ENCODE peak calls at places on chromosomes 2 and 18, in ten cellular contexts. N, X, M, Q, Z, L, D, H, O and U are unnamed samples.

GRCh38 chr2:157420771-157421323 is 23.0 kb downstream of the CYTIP start:
- DNase-seq in O (no peak), Z (peak; percentile 52), Q (peak; percentile 19), N (no peak), M (no peak), H (no peak), D (no peak), L (no peak), X (peak; percentile 2), U (no peak)

GRCh38 chr2:140392824-140393223 is 1612.6 kb upstream of the NXPH2 start:
- DNase-seq in X (peak; percentile 72), O (no peak), M (peak; percentile 57), Z (no peak), L (no peak), D (no peak), N (no peak), Q (no peak), H (no peak), U (no peak)

GRCh38 chr2:898319-898718 is 52.3 kb upstream of the SNTG2 start:
- DNase-seq in O (no peak), L (no peak), M (no peak), X (peak; percentile 37), Z (no peak), D (peak; percentile 83), H (no peak), Q (no peak), N (no peak), U (no peak)

GRCh38 chr2:232937278-232937906 is 67.3 kb downstream of the SNORC start:
- DNase-seq in L (no peak), M (peak; percentile 60), N (peak; percentile 55), Z (no peak), O (no peak), D (no peak), Q (no peak), H (no peak), X (peak; percentile 70), U (no peak)

GRCh38 chr2:102041351-102041750 is 49.6 kb downstream of the IL1R2 start:
- DNase-seq in L (peak; percentile 77), N (no peak), X (peak; percentile 90), D (no peak), Q (no peak), H (no peak), Z (no peak), O (no peak), M (no peak), U (no peak)

GRCh38 chr2:18387479-18388206 is 172.8 kb downstream of the RDH14 start:
- DNase-seq in H (peak; percentile 78), M (peak; percentile 81), X (peak; percentile 89), O (peak; percentile 64), Z (peak; percentile 60), Q (peak; percentile 56), L (peak; percentile 88), D (peak; percentile 95), N (peak; percentile 54), U (peak; percentile 56)

GRCh38 chr18:63477972-63478371 is 1.2 kb downstream of the SERPINB5 start:
- DNase-seq in X (no peak), Z (no peak), Q (no peak), O (no peak), M (no peak), H (no peak), L (no peak), N (no peak), D (peak; percentile 62), U (no peak)

GRCh38 chr2:23478933-23479683 is 94.1 kb downstream of the KLHL29 start:
- DNase-seq in L (no peak), O (no peak), N (no peak), X (no peak), D (peak; percentile 60), Q (no peak), H (no peak), Z (no peak), M (no peak), U (no peak)

GRCh38 chr18:57585421-57585820 is 1.1 kb downstream of the FECH start:
- DNase-seq in X (no peak), L (no peak), H (no peak), N (no peak), M (no peak), Q (no peak), O (no peak), D (no peak), Z (no peak), U (no peak)

GRCh38 chr18:77124452-77124922 is 8.1 kb downstream of the MBP start:
- DNase-seq in O (no peak), N (no peak), X (no peak), Z (no peak), Q (peak; percentile 75), H (no peak), M (no peak), L (no peak), D (no peak), U (peak; percentile 67)

GRCh38 chr2:167900435-167900834 is 347.0 kb downstream of the STK39 start:
- DNase-seq in Q (no peak), M (no peak), N (no peak), H (no peak), D (no peak), O (no peak), L (no peak), Z (no peak), X (no peak), U (no peak)
- TF ChIP-seq CTCF in Q (no peak), M (no peak), N (no peak), H (no peak), D (no peak), O (no peak), L (no peak), Z (no peak), X (no peak), U (no peak)

DNA sequence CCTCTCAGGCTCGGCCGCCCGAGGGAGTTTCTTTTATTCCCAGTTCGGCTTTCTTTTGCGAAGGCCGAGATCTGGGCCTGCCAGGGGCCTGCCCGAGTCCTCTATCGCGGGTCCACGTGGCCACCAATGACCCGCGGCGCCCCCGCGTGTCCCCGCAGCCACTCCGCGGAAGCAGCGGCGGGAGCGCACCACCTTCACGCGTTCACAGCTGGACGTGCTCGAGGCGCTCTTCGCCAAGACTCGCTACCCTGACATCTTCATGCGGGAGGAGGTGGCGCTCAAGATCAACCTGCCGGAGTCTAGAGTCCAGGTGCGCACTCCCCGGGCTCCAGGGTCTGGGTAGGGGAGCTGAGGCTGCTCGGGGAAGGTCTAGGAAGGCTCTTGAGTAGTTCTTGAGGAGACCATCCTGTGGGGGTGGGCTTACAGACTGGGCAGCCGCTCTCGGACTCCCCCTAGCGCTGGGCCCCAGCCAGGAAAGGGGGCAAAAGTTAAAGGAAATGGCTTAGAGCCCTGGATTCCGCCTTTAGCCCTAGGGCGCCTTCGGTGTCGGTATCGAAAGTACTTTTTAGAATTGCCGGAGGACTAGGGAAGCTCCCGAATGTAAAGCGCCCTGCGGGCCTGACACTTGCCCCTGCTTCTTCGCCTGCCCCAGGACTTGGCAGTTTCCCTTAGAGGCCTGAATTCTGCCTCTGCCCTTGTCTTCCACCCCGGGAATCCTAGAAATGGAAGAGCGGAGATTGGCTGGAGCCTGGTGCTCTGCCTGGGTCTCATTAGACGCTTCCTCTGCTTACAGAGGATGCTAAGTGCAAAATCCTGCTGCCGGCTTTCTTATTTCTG is 3.5 kb downstream of the OTX1 start:
- DNase-seq in O (no peak), D (peak; percentile 95), M (no peak), X (no peak), L (no peak), N (no peak), Z (no peak), H (no peak), Q (peak; percentile 71), U (peak; percentile 66)
- TF ChIP-seq CTCF in O (no peak), D (peak; percentile 89), M (peak; percentile 68), X (peak; percentile 45), L (no peak), N (no peak), Z (peak; percentile 30), H (no peak), Q (peak; percentile 55), U (peak; percentile 58)

GRCh38 chr2:199602271-199602895 is 144.6 kb upstream of the SATB2 start:
- DNase-seq in H (no peak), M (no peak), Z (no peak), O (no peak), X (peak; percentile 7), Q (no peak), D (peak; percentile 77), N (peak; percentile 6), L (no peak), U (no peak)

GRCh38 chr2:199594443-199594842 is 136.7 kb upstream of the SATB2 start:
- DNase-seq in D (no peak), M (no peak), X (no peak), L (no peak), Q (no peak), N (no peak), Z (no peak), O (no peak), H (no peak), U (no peak)

DNA sequence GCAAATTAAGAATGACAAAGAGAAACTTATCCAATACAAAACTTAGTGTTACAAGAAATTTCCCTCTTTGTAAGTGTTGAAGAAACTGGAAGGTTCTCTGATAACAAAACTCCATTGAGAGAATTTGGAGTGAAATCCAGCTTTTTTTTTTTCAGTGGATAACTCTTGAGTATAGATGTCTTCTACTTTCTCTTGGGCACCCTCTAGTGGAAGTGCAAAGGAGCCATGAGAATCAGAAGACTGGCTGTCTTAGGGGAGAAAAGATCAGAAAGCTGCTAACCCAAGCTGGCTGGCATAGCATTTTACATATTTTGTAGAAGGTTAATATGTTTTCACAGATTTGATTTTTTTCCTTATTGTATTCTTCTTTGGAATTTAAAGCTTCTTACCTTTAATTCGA is 138.8 kb upstream of the SATB2 start:
- DNase-seq in L (no peak), X (peak; percentile 27), O (no peak), H (no peak), Z (no peak), Q (no peak), M (peak; percentile 18), N (peak; percentile 6), D (no peak), U (no peak)
- TF ChIP-seq CTCF in L (no peak), X (peak; percentile 51), O (no peak), H (no peak), Z (peak; percentile 57), Q (peak; percentile 12), M (peak; percentile 63), N (peak; percentile 54), D (peak; percentile 82), U (peak; percentile 39)

GRCh38 chr18:80158365-80158764 is 49.3 kb downstream of the ADNP2 start:
- DNase-seq in Z (no peak), L (no peak), H (no peak), M (no peak), N (no peak), X (no peak), Q (no peak), O (no peak), D (peak; percentile 17), U (no peak)

GRCh38 chr18:80157708-80158343 is 48.8 kb downstream of the ADNP2 start:
- DNase-seq in D (peak; percentile 90), H (peak; percentile 84), M (peak; percentile 58), Z (no peak), O (peak; percentile 73), N (peak; percentile 21), L (peak; percentile 83), X (peak; percentile 89), Q (peak; percentile 70), U (peak; percentile 68)

GRCh38 chr18:80163183-80163582 is 54.1 kb downstream of the ADNP2 start:
- DNase-seq in L (no peak), X (no peak), O (no peak), Z (no peak), H (no peak), M (no peak), N (no peak), D (no peak), Q (no peak), U (no peak)

GRCh38 chr18:80161781-80162417 is 52.8 kb downstream of the ADNP2 start:
- DNase-seq in X (no peak), D (peak; percentile 29), N (no peak), H (no peak), Q (no peak), L (no peak), Z (no peak), M (no peak), O (no peak), U (no peak)

GRCh38 chr18:80159713-80160636 is 50.9 kb downstream of the ADNP2 start:
- DNase-seq in H (no peak), X (peak; percentile 17), Z (no peak), O (no peak), M (no peak), D (peak; percentile 72), N (no peak), Q (peak; percentile 81), L (no peak), U (peak; percentile 82)
- TF ChIP-seq CTCF in H (peak; percentile 46), X (peak; percentile 44), Z (no peak), O (peak; percentile 53), M (peak; percentile 65), D (peak; percentile 53), N (no peak), Q (peak; percentile 97), L (peak; percentile 24), U (peak; percentile 70)